ENCODE peak calls at places on chromosome 9, in five cellular contexts. One of them, this sample, is unnamed.

GRCh38 chr9:115024925-115025535 is 92.9 kb downstream of the TNC start:
- DNase-seq in activated naive CD4-positive, alpha-beta T cell treated with Interleukin-2 at 50 U/mL for 16 hours: no peak
- DNase-seq in GM18507: no peak
- DNase-seq in fibroblast of lung: no peak
- DNase-seq in AG04450: no peak
- DNase-seq in this sample: no peak

GRCh38 chr9:76944011-76944410 is 38.1 kb upstream of the PRUNE2 start:
- DNase-seq in fibroblast of lung: no peak
- DNase-seq in activated naive CD4-positive, alpha-beta T cell treated with Interleukin-2 at 50 U/mL for 16 hours: no peak
- DNase-seq in AG04450: no peak
- DNase-seq in GM18507: no peak
- DNase-seq in this sample: no peak

GRCh38 chr9:133428579-133429215 is 6.5 kb downstream of the ADAMTS13 start:
- DNase-seq in fibroblast of lung: no peak
- DNase-seq in GM18507: no peak
- DNase-seq in AG04450: no peak
- DNase-seq in activated naive CD4-positive, alpha-beta T cell treated with Interleukin-2 at 50 U/mL for 16 hours: no peak
- DNase-seq in this sample: no peak

GRCh38 chr9:137709411-137710101 is 90.8 kb downstream of the EHMT1 start:
- DNase-seq in fibroblast of lung: no peak
- DNase-seq in activated naive CD4-positive, alpha-beta T cell treated with Interleukin-2 at 50 U/mL for 16 hours: no peak
- DNase-seq in GM18507: no peak
- DNase-seq in AG04450: no peak
- DNase-seq in this sample: no peak

GRCh38 chr9:115240676-115241075 is 122.7 kb upstream of the TNC start:
- DNase-seq in fibroblast of lung: no peak
- DNase-seq in AG04450: no peak
- DNase-seq in GM18507: no peak
- DNase-seq in activated naive CD4-positive, alpha-beta T cell treated with Interleukin-2 at 50 U/mL for 16 hours: no peak
- DNase-seq in this sample: no peak

GRCh38 chr9:92989561-92989960 is 42.2 kb downstream of the FGD3 start:
- DNase-seq in AG04450: no peak
- DNase-seq in fibroblast of lung: no peak
- DNase-seq in activated naive CD4-positive, alpha-beta T cell treated with Interleukin-2 at 50 U/mL for 16 hours: no peak
- DNase-seq in GM18507: no peak
- DNase-seq in this sample: no peak

GRCh38 chr9:77714077-77714549 is 66.0 kb upstream of the GNA14 start:
- DNase-seq in AG04450: no peak
- DNase-seq in GM18507: no peak
- DNase-seq in fibroblast of lung: no peak
- DNase-seq in activated naive CD4-positive, alpha-beta T cell treated with Interleukin-2 at 50 U/mL for 16 hours: no peak
- DNase-seq in this sample: no peak

GRCh38 chr9:123642291-123643278 is 286.6 kb downstream of the CRB2 start:
- DNase-seq in fibroblast of lung: peak; percentile 67
- DNase-seq in activated naive CD4-positive, alpha-beta T cell treated with Interleukin-2 at 50 U/mL for 16 hours: no peak
- DNase-seq in AG04450: no peak
- DNase-seq in GM18507: no peak
- DNase-seq in this sample: no peak

GRCh38 chr9:115882911-115883310 is 270.7 kb upstream of the PAPPA start:
- DNase-seq in activated naive CD4-positive, alpha-beta T cell treated with Interleukin-2 at 50 U/mL for 16 hours: no peak
- DNase-seq in fibroblast of lung: no peak
- DNase-seq in AG04450: no peak
- DNase-seq in GM18507: no peak
- DNase-seq in this sample: no peak